ENCODE peak calls at places on chromosomes 4 and X, in six cellular contexts. B is dorsolateral prefrontal cortex; E is sigmoid colon; M is naive thymus-derived CD4-positive, alpha-beta T cell; N is brain microvascular endothelial cell; X is hepatocyte. O is an unnamed sample.

GRCh38 chrX:49272426-49272825 is 2.8 kb downstream of the PPP1R3F start:
- DNase-seq in B (no peak), E (peak), M (peak), N (no peak), X (no peak), O (no peak)

GRCh38 chr4:65227628-65228027 is 442.7 kb downstream of the EPHA5 start:
- DNase-seq in B (no peak), E (no peak), M (no peak), N (no peak), X (no peak), O (no peak)

GRCh38 chr4:121408-122084 is 2.8 kb upstream of the ZNF718 start:
- DNase-seq in B (no peak), E (no peak), M (peak), N (no peak), X (peak), O (no peak)

GRCh38 chrX:142149919-142150318 is 55.2 kb downstream of the MAGEC2 start:
- DNase-seq in B (no peak), E (no peak), M (no peak), N (no peak), X (no peak), O (no peak)

GRCh38 chrX:120499301-120500097 is 30.4 kb upstream of the LAMP2 start:
- DNase-seq in B (no peak), E (no peak), M (no peak), N (no peak), X (no peak), O (no peak)

GRCh38 chr4:120753854-120754253 is 168.7 kb downstream of the PRDM5 start:
- DNase-seq in B (no peak), E (no peak), M (no peak), N (no peak), X (peak), O (no peak)

GRCh38 chr4:154822775-154823174 is 41.7 kb downstream of the RBM46 start:
- DNase-seq in B (no peak), E (no peak), M (no peak), N (no peak), X (no peak), O (no peak)

GRCh38 chrX:9341305-9342201 is 123.3 kb upstream of the TBL1X start:
- DNase-seq in B (peak), E (peak), M (peak), N (no peak), X (peak), O (peak)

GRCh38 chr4:113294910-113295309 is 245.5 kb downstream of the ANK2 start:
- DNase-seq in B (no peak), E (no peak), M (no peak), N (no peak), X (no peak), O (no peak)

GRCh38 chr4:113303315-113303714 is 253.9 kb downstream of the ANK2 start:
- DNase-seq in B (no peak), E (no peak), M (no peak), N (no peak), X (no peak), O (no peak)

DNA sequence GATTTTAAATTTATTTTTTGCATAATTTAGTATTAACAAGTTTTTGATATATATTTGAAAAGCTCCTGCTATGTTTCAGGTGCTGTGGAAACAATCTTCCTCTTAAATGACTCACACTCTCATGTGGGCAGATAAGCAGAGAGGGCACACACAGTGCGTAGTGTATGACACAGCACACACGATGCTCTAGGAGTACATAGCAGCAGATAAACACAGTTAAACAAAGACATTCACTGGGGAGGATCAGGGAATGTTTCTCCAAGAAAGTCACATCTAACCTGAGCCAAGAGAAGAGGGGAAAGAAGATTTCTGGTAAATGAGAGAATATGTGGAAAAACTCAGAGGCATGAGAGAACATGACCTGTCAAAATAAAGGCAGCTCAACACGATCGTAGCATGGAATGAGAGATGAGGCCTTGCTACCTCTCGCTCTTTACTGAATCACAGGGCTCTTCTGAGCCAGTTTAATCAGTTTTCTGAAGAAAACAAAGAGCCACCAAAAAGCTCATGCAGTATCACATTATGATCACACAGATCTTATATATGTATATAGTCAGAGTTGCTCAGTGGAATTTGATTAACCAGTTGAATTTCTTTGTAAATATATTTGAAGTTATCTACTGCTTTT is 251.0 kb downstream of the ANK2 start:
- DNase-seq in B (no peak), E (no peak), M (no peak), N (peak), X (peak), O (no peak)
- H3K27ac ChIP-seq in B (peak), E (peak), M (no peak), N (peak), X (peak), O (peak)

GRCh38 chrX:54748626-54749025 is 49.4 kb downstream of the ITIH6 start:
- DNase-seq in B (no peak), E (no peak), M (no peak), N (no peak), X (no peak), O (no peak)
- H3K4me3 ChIP-seq in B (no peak), E (no peak), M (no peak), N (no peak), X (no peak), O (no peak)

GRCh38 chrX:16076834-16077233 is 46.5 kb upstream of the GRPR start:
- DNase-seq in B (no peak), E (no peak), M (no peak), N (no peak), X (no peak), O (no peak)

GRCh38 chrX:16077811-16078210 is 45.6 kb upstream of the GRPR start:
- DNase-seq in B (no peak), E (no peak), M (no peak), N (no peak), X (no peak), O (no peak)

GRCh38 chrX:16075087-16075486 is 48.3 kb upstream of the GRPR start:
- DNase-seq in B (no peak), E (no peak), M (no peak), N (no peak), X (no peak), O (no peak)
- H3K27ac ChIP-seq in B (no peak), E (no peak), M (no peak), N (no peak), X (no peak), O (no peak)

GRCh38 chrX:81259714-81260395 is 58.0 kb downstream of the SH3BGRL start:
- DNase-seq in B (no peak), E (no peak), M (no peak), N (no peak), X (no peak), O (no peak)
- H3K4me3 ChIP-seq in B (no peak), E (no peak), M (no peak), N (no peak), X (no peak), O (no peak)

DNA sequence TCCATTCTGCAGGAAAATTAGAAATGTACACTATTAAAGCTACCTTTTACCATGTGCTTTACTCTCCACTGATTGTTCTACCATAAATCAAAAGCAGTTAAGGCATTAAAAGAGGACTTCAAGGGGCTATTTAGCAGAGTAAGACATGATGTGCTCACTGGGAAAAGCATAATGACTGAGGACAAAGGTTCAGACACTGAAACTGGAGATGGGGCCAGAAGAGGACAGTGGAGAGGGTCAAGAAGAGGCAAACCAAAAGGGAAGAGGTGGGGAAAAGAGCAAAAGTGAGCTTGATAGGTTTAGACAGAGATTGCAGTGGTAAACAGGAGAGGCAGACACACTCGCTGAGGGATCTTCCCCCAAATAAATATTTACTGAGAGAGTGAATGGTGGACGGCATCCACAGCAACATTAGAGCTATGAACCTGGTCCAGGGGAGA is 23.8 kb downstream of the SH3RF1 start:
- DNase-seq in B (no peak), E (no peak), M (no peak), N (no peak), X (no peak), O (no peak)
- H3K27ac ChIP-seq in B (no peak), E (no peak), M (no peak), N (no peak), X (no peak), O (no peak)

GRCh38 chr4:8593268-8594096 is 917 bp downstream of the CPZ start:
- DNase-seq in B (no peak), E (no peak), M (no peak), N (no peak), X (no peak), O (no peak)
- H3K4me3 ChIP-seq in B (no peak), E (peak), M (no peak), N (peak), X (peak), O (peak)

GRCh38 chrX:14872851-14873675 is at the start of the genes FANCB and MOSPD2:
- DNase-seq in B (peak), E (peak), M (peak), N (peak), X (peak), O (peak)
- H3K27ac ChIP-seq in B (peak), E (peak), M (peak), N (peak), X (peak), O (peak)

O was measured in upper lobe of right lung.